ENCODE peak calls at places on chromosome 16, in four cellular contexts. One of them, this sample, is unnamed.

GRCh38 chr16:28090646-28091377 is 27.3 kb upstream of the GSG1L start:
- DNase-seq in CD8-positive, alpha-beta T cell: no peak
- DNase-seq in memory B cell: no peak
- DNase-seq in Ammon's horn: no peak
- DNase-seq in this sample: no peak

GRCh38 chr16:89708481-89708931 is 7.0 kb upstream of the SPATA2L start:
- DNase-seq in memory B cell: no peak
- DNase-seq in Ammon's horn: no peak
- DNase-seq in CD8-positive, alpha-beta T cell: no peak
- DNase-seq in this sample: no peak

GRCh38 chr16:17470871-17471744 is at the start of gene XYLT1:
- DNase-seq in Ammon's horn: peak; percentile 67
- DNase-seq in memory B cell: no peak
- DNase-seq in CD8-positive, alpha-beta T cell: peak; percentile 49
- DNase-seq in this sample: no peak

GRCh38 chr16:83701494-83701893 is 106.3 kb upstream of the HSBP1 start:
- DNase-seq in CD8-positive, alpha-beta T cell: no peak
- DNase-seq in memory B cell: no peak
- DNase-seq in Ammon's horn: no peak
- DNase-seq in this sample: no peak

GRCh38 chr16:74724820-74725549 is 24.3 kb upstream of the MLKL start:
- DNase-seq in CD8-positive, alpha-beta T cell: no peak
- DNase-seq in memory B cell: no peak
- DNase-seq in Ammon's horn: peak; percentile 96
- DNase-seq in this sample: peak; percentile 18

GRCh38 chr16:29806096-29806579 is at the start of gene MAZ:
- DNase-seq in Ammon's horn: peak; percentile 66
- DNase-seq in CD8-positive, alpha-beta T cell: peak; percentile 69
- DNase-seq in memory B cell: peak; percentile 55
- DNase-seq in this sample: no peak

GRCh38 chr16:85326113-85326793 is 214.0 kb upstream of the CIBAR2 start:
- DNase-seq in Ammon's horn: no peak
- DNase-seq in CD8-positive, alpha-beta T cell: no peak
- DNase-seq in memory B cell: no peak
- DNase-seq in this sample: no peak

GRCh38 chr16:57606847-57607501 is 21.5 kb upstream of the ADGRG1 start:
- DNase-seq in memory B cell: no peak
- DNase-seq in CD8-positive, alpha-beta T cell: no peak
- DNase-seq in Ammon's horn: no peak
- DNase-seq in this sample: no peak

GRCh38 chr16:1705688-1706385 is at the start of gene MAPK8IP3:
- DNase-seq in Ammon's horn: peak; percentile 92
- DNase-seq in memory B cell: peak; percentile 100
- DNase-seq in CD8-positive, alpha-beta T cell: peak; percentile 96
- DNase-seq in this sample: peak; percentile 86

GRCh38 chr16:19488213-19488640 is 33.7 kb downstream of the GDE1 start:
- DNase-seq in Ammon's horn: no peak
- DNase-seq in memory B cell: no peak
- DNase-seq in CD8-positive, alpha-beta T cell: no peak
- DNase-seq in this sample: no peak

GRCh38 chr16:2365895-2366294 is 25.4 kb upstream of the ABCA3 start:
- DNase-seq in CD8-positive, alpha-beta T cell: no peak
- DNase-seq in memory B cell: no peak
- DNase-seq in Ammon's horn: no peak
- DNase-seq in this sample: no peak

GRCh38 chr16:6510261-6510660 is 822.4 kb upstream of the RBFOX1 start:
- DNase-seq in CD8-positive, alpha-beta T cell: no peak
- DNase-seq in memory B cell: no peak
- DNase-seq in Ammon's horn: no peak
- DNase-seq in this sample: peak; percentile 76

GRCh38 chr16:90004577-90004976 is 14.7 kb downstream of the DBNDD1 start:
- DNase-seq in memory B cell: no peak
- DNase-seq in Ammon's horn: no peak
- DNase-seq in CD8-positive, alpha-beta T cell: no peak
- DNase-seq in this sample: no peak

GRCh38 chr16:56637814-56638750 is at the start of gene MT1A:
- DNase-seq in CD8-positive, alpha-beta T cell: no peak
- DNase-seq in memory B cell: no peak
- DNase-seq in Ammon's horn: peak; percentile 37
- DNase-seq in this sample: no peak

GRCh38 chr16:88301886-88302285 is 80.9 kb upstream of the ZNF469 start:
- DNase-seq in Ammon's horn: no peak
- DNase-seq in memory B cell: no peak
- DNase-seq in CD8-positive, alpha-beta T cell: no peak
- DNase-seq in this sample: no peak

GRCh38 chr16:50458694-50459271 is 89.4 kb upstream of the NKD1 start:
- DNase-seq in Ammon's horn: no peak
- DNase-seq in memory B cell: no peak
- DNase-seq in CD8-positive, alpha-beta T cell: no peak
- DNase-seq in this sample: no peak

GRCh38 chr16:3641801-3642396 is 12.6 kb upstream of the DNASE1 start:
- DNase-seq in Ammon's horn: no peak
- DNase-seq in memory B cell: no peak
- DNase-seq in CD8-positive, alpha-beta T cell: no peak
- DNase-seq in this sample: no peak

GRCh38 chr16:14196539-14196938 is 125.4 kb downstream of the MRTFB start:
- DNase-seq in memory B cell: no peak
- DNase-seq in CD8-positive, alpha-beta T cell: no peak
- DNase-seq in Ammon's horn: no peak
- DNase-seq in this sample: no peak

GRCh38 chr16:8589293-8590160 is 784 bp downstream of the TMEM114 start:
- DNase-seq in CD8-positive, alpha-beta T cell: no peak
- DNase-seq in Ammon's horn: no peak
- DNase-seq in memory B cell: no peak
- DNase-seq in this sample: no peak

GRCh38 chr16:56672761-56673536 is 3.3 kb downstream of the MT1H start:
- DNase-seq in memory B cell: no peak
- DNase-seq in CD8-positive, alpha-beta T cell: no peak
- DNase-seq in Ammon's horn: peak; percentile 34
- DNase-seq in this sample: no peak

GRCh38 chr16:27154573-27155521 is 48.5 kb upstream of the KDM8 start:
- DNase-seq in CD8-positive, alpha-beta T cell: peak; percentile 66
- DNase-seq in memory B cell: peak; percentile 61
- DNase-seq in Ammon's horn: peak; percentile 36
- DNase-seq in this sample: peak; percentile 58

GRCh38 chr16:47320546-47321315 is 140.1 kb downstream of the ITFG1 start:
- DNase-seq in Ammon's horn: peak; percentile 22
- DNase-seq in memory B cell: no peak
- DNase-seq in CD8-positive, alpha-beta T cell: no peak
- DNase-seq in this sample: no peak

GRCh38 chr16:51922476-51922875 is 624.5 kb downstream of the TOX3 start:
- DNase-seq in memory B cell: no peak
- DNase-seq in Ammon's horn: no peak
- DNase-seq in CD8-positive, alpha-beta T cell: no peak
- DNase-seq in this sample: no peak

GRCh38 chr16:85157813-85158701 is 45.8 kb upstream of the CIBAR2 start:
- DNase-seq in CD8-positive, alpha-beta T cell: peak; percentile 21
- DNase-seq in Ammon's horn: peak; percentile 37
- DNase-seq in memory B cell: no peak
- DNase-seq in this sample: peak; percentile 60

GRCh38 chr16:85898521-85899442 is at the start of gene IRF8:
- DNase-seq in Ammon's horn: peak; percentile 76
- DNase-seq in CD8-positive, alpha-beta T cell: peak; percentile 51
- DNase-seq in memory B cell: peak; percentile 89
- DNase-seq in this sample: peak; percentile 52

GRCh38 chr16:77359065-77359502 is 75.8 kb downstream of the ADAMTS18 start:
- DNase-seq in memory B cell: no peak
- DNase-seq in Ammon's horn: peak; percentile 56
- DNase-seq in CD8-positive, alpha-beta T cell: no peak
- DNase-seq in this sample: no peak

GRCh38 chr16:88430185-88430523 is 22.9 kb upstream of the ZFPM1 start:
- DNase-seq in memory B cell: no peak
- DNase-seq in Ammon's horn: no peak
- DNase-seq in CD8-positive, alpha-beta T cell: no peak
- DNase-seq in this sample: no peak

GRCh38 chr16:88618182-88618955 is 20.0 kb upstream of the IL17C start:
- DNase-seq in memory B cell: no peak
- DNase-seq in CD8-positive, alpha-beta T cell: no peak
- DNase-seq in Ammon's horn: no peak
- DNase-seq in this sample: no peak

GRCh38 chr16:31347445-31347844 is 7.5 kb upstream of the ITGAX start:
- DNase-seq in memory B cell: no peak
- DNase-seq in Ammon's horn: no peak
- DNase-seq in CD8-positive, alpha-beta T cell: no peak
- DNase-seq in this sample: no peak

This sample was measured in G401.